ENCODE peak calls at places on chromosomes 13 and 19, in six cellular contexts. U is IMR-90, R is mesenchymal stem cell, T is neuronal stem cell, Y is H9, A is H1. W is an unnamed sample.

GRCh38 chr13:67369895-67370660 is 139.9 kb upstream of the PCDH9 start:
- DNase-seq in U (peak), R (peak), A (no peak), Y (no peak), T (no peak), W (no peak)

GRCh38 chr13:39818953-39819352 is 163.5 kb downstream of the COG6 start:
- DNase-seq in R (peak), A (no peak), Y (no peak), U (peak), T (no peak), W (peak)

GRCh38 chr19:2877398-2878331 is 10.5 kb downstream of the ZNF556 start:
- DNase-seq in A (no peak), T (no peak), R (no peak), Y (no peak), U (no peak), W (no peak)

GRCh38 chr13:45674908-45675307 is 27.2 kb upstream of the CBY2 start:
- DNase-seq in Y (no peak), U (peak), T (peak), A (no peak), R (peak), W (no peak)

GRCh38 chr13:109163052-109163413 is 533.6 kb downstream of the MYO16 start:
- DNase-seq in R (no peak), Y (no peak), U (no peak), A (no peak), T (no peak), W (no peak)

GRCh38 chr13:27709779-27710178 is 82.5 kb upstream of the GSX1 start:
- DNase-seq in T (no peak), A (no peak), Y (no peak), U (no peak), R (no peak), W (no peak)

GRCh38 chr19:5035817-5036732 is 67.2 kb downstream of the KDM4B start:
- DNase-seq in R (no peak), T (no peak), A (no peak), U (no peak), Y (no peak), W (no peak)

GRCh38 chr13:41847216-41847615 is 113.7 kb downstream of the VWA8 start:
- DNase-seq in R (no peak), A (no peak), U (no peak), Y (no peak), T (no peak), W (peak)

GRCh38 chr13:78993792-78994191 is 334.8 kb upstream of the OBI1 start:
- DNase-seq in A (no peak), U (no peak), R (no peak), T (no peak), Y (no peak), W (no peak)

GRCh38 chr19:4988770-4989251 is 19.9 kb downstream of the KDM4B start:
- DNase-seq in Y (no peak), T (peak), U (peak), A (no peak), R (peak), W (peak)

GRCh38 chr13:111044087-111044830 is 70.9 kb upstream of the ARHGEF7 start:
- DNase-seq in R (no peak), U (no peak), A (no peak), T (no peak), Y (no peak), W (no peak)

GRCh38 chr13:110262082-110262436 is 44.9 kb downstream of the COL4A1 start:
- DNase-seq in R (no peak), Y (no peak), U (no peak), A (peak), T (no peak), W (no peak)

GRCh38 chr13:39676315-39676876 is 20.9 kb downstream of the COG6 start:
- DNase-seq in R (peak), T (peak), A (no peak), U (peak), Y (no peak), W (peak)

GRCh38 chr19:57068921-57069697 is 50.7 kb upstream of the USP29 start:
- DNase-seq in U (no peak), A (peak), T (peak), Y (no peak), R (no peak), W (peak)

GRCh38 chr13:94201022-94201421 is 278.5 kb downstream of the DCT start:
- DNase-seq in T (no peak), R (no peak), Y (no peak), U (no peak), A (no peak), W (no peak)

GRCh38 chr19:23116802-23117571 is at the start of gene ZNF730:
- DNase-seq in T (peak), Y (peak), A (peak), U (peak), R (peak), W (peak)

GRCh38 chr13:34153428-34154180 is 335.7 kb downstream of the RFC3 start:
- DNase-seq in T (no peak), Y (no peak), R (peak), U (no peak), A (no peak), W (no peak)

GRCh38 chr13:86569119-86569518 is 769.9 kb upstream of the SLITRK6 start:
- DNase-seq in T (no peak), A (no peak), R (peak), Y (no peak), U (peak), W (no peak)

GRCh38 chr13:27619711-27620376 is 485 bp downstream of the LNX2 start:
- DNase-seq in T (no peak), A (no peak), U (peak), R (peak), Y (no peak), W (peak)

GRCh38 chr19:51448011-51448744 is 10.1 kb downstream of the SIGLEC8 start:
- DNase-seq in A (no peak), T (no peak), U (no peak), Y (no peak), R (no peak), W (no peak)

GRCh38 chr13:73387318-73387717 is 328.5 kb downstream of the KLF5 start:
- DNase-seq in U (no peak), A (no peak), Y (no peak), R (no peak), T (no peak), W (no peak)

GRCh38 chr13:62633448-62633847 is 1217.8 kb upstream of the PCDH20 start:
- DNase-seq in U (no peak), T (no peak), Y (no peak), A (no peak), R (no peak), W (no peak)

GRCh38 chr19:3986260-3987041 is 1.2 kb upstream of the EEF2 start:
- DNase-seq in T (peak), A (no peak), R (peak), Y (peak), U (peak), W (peak)

GRCh38 chr13:43698743-43699142 is 88.0 kb downstream of the ENOX1 start:
- DNase-seq in A (no peak), U (peak), Y (no peak), T (no peak), R (peak), W (no peak)

GRCh38 chr13:27005556-27005955 is 166.1 kb downstream of the USP12 start:
- DNase-seq in A (no peak), Y (no peak), U (no peak), T (no peak), R (no peak), W (no peak)

GRCh38 chr19:1520203-1520780 is 3.6 kb upstream of the PLK5 start:
- DNase-seq in Y (no peak), A (no peak), T (no peak), U (no peak), R (no peak), W (no peak)

GRCh38 chr19:3585301-3586123 is at the start of gene GIPC3:
- DNase-seq in U (no peak), A (peak), Y (no peak), T (no peak), R (no peak), W (no peak)

GRCh38 chr19:46608581-46609345 is 7.6 kb downstream of the CALM3 start:
- DNase-seq in U (no peak), T (no peak), R (no peak), A (no peak), Y (no peak), W (no peak)

GRCh38 chr19:8512991-8513686 is 828 bp downstream of the ZNF414 start:
- DNase-seq in R (no peak), A (no peak), U (no peak), T (no peak), Y (peak), W (peak)
- H2AK5ac ChIP-seq in R (peak), A (no peak), U (peak), T (peak), Y (no peak), W (peak)

GRCh38 chr19:33754361-33754760 is 42.3 kb upstream of the KCTD15 start:
- DNase-seq in A (no peak), T (no peak), Y (no peak), U (no peak), R (no peak), W (no peak)
- H3K14ac ChIP-seq in A (no peak), T (no peak), Y (no peak), U (no peak), R (no peak), W (no peak)

GRCh38 chr19:345320-345879 is 804 bp upstream of the MIER2 start:
- DNase-seq in Y (no peak), A (no peak), R (no peak), T (no peak), U (no peak), W (no peak)
- H2AK5ac ChIP-seq in Y (no peak), A (peak), R (no peak), T (peak), U (no peak), W (no peak)

DNA sequence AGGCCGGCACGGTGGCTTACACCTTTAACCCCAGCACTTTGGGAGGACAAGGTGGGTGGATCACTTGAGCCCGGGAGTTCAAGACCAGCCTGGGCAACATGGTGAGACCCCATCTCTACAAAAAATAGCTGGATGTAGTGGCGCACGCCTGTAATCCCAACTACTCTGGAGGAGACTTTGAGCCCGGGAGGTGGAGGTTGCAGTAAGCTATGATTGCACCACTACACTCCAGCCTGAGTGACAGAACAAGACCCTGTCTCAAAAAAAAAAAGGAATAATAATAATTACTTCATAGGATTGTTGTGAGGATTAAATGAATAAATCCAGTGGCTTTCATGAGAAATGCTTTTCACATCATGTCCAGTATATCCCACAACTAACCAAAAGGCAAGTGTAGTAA is 8.0 kb downstream of the IGSF23 start:
- DNase-seq in T (no peak), U (no peak), Y (no peak), A (no peak), R (no peak), W (no peak)
- H3K14ac ChIP-seq in T (no peak), U (no peak), Y (no peak), A (no peak), R (no peak), W (no peak)

GRCh38 chr19:18610245-18610555 is 2.5 kb upstream of the TMEM59L start:
- DNase-seq in R (no peak), T (no peak), A (no peak), U (no peak), Y (no peak), W (no peak)
- H2AK5ac ChIP-seq in R (no peak), T (peak), A (peak), U (no peak), Y (no peak), W (no peak)

GRCh38 chr19:54329476-54330165 is 9.3 kb downstream of the LILRA4 start:
- DNase-seq in R (no peak), T (no peak), A (no peak), U (no peak), Y (no peak), W (no peak)
- H3K14ac ChIP-seq in R (no peak), T (peak), A (no peak), U (no peak), Y (no peak), W (no peak)

DNA sequence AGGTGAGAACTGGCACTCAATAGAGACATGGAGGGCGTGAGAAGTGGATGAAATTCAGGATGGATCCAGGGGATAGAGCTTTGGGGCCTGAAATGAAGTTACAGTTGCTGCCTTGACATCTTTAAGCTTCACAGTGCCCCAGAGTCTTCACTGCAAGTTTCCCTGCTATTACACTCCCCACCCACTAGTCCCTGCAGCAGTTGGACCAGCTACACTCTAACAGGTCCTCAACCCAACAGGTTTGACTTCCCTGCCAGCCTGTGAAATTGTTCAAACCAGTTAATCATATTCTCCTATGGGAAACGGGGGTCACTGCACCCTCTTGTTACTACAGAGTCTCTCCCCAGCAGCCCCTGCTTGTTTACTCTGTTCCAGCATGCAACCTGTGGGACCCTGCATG is 314.0 kb downstream of the OLFM4 start:
- DNase-seq in U (no peak), T (no peak), Y (peak), A (peak), R (no peak), W (no peak)
- H2AK5ac ChIP-seq in U (no peak), T (no peak), Y (no peak), A (peak), R (no peak), W (no peak)

GRCh38 chr19:30310806-30311121 is 61.4 kb upstream of the ZNF536 start:
- DNase-seq in A (no peak), R (no peak), Y (no peak), U (no peak), T (no peak), W (no peak)

GRCh38 chr19:30312582-30313352 is 59.4 kb upstream of the ZNF536 start:
- DNase-seq in A (no peak), Y (no peak), U (no peak), T (no peak), R (no peak), W (no peak)

GRCh38 chr19:30309983-30310805 is 62.0 kb upstream of the ZNF536 start:
- DNase-seq in R (no peak), U (no peak), T (peak), Y (no peak), A (no peak), W (no peak)

GRCh38 chr19:30313353-30313750 is 58.8 kb upstream of the ZNF536 start:
- DNase-seq in T (no peak), R (no peak), Y (no peak), U (no peak), A (no peak), W (no peak)

DNA sequence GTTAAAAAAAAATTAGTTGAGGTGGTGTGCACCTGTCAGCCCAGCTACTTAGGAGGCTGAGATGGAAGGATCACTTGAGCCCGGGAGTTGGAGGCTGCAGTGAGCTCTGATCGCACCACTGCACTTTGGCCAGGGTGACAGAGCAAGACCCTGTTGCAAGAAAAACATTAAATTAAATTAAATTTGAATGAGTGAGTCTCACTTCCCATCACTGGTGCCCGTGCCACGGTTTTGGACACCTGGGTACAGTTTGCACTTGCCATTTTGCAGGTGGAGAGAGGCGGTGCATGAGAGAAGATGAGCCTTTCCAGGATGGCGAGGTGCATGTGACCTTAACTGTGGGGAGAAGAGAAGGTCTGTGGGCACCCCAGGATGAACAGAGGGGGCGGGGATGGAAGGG is 60.3 kb upstream of the ZNF536 start:
- DNase-seq in U (no peak), R (no peak), Y (no peak), A (no peak), T (no peak), W (no peak)
- H3K14ac ChIP-seq in U (no peak), R (no peak), Y (no peak), A (no peak), T (no peak), W (no peak)

W was measured in trophoblast cell.